ENCODE peak calls at places on chromosomes 13 and 19, in five cellular contexts. L is AG04450, O is epithelial cell of proximal tubule, V is psoas muscle, N is Peyer's patch. S is an unnamed sample.

GRCh38 chr13:55673910-55674309 is 1466.8 kb upstream of the PRR20A start:
- DNase-seq in L (no peak), O (no peak), V (no peak), N (no peak), S (no peak)

GRCh38 chr13:112783946-112784500 is 94.2 kb downstream of the ATP11A start:
- DNase-seq in L (no peak), O (no peak), V (no peak), N (no peak), S (no peak)

GRCh38 chr13:111219306-111219705 is 101.1 kb upstream of the TEX29 start:
- DNase-seq in L (peak), O (peak), V (no peak), N (no peak), S (peak)

GRCh38 chr13:49995535-49996165 is 1.2 kb upstream of the TRIM13 start:
- DNase-seq in L (no peak), O (no peak), V (no peak), N (no peak), S (no peak)

GRCh38 chr13:43664700-43665191 is 122.0 kb downstream of the ENOX1 start:
- DNase-seq in L (peak), O (no peak), V (no peak), N (peak), S (peak)

GRCh38 chr19:44747739-44748425 is 626 bp upstream of the BCL3 start:
- DNase-seq in L (no peak), O (no peak), V (peak), N (peak), S (no peak)

GRCh38 chr19:7149956-7150705 is 80.6 kb downstream of the ZNF557 start:
- DNase-seq in L (no peak), O (no peak), V (no peak), N (no peak), S (no peak)

GRCh38 chr19:33132425-33132824 is 511 bp downstream of the WDR88 start:
- DNase-seq in L (no peak), O (no peak), V (no peak), N (no peak), S (no peak)

GRCh38 chr19:16520986-16521624 is 21.1 kb downstream of the CHERP start:
- DNase-seq in L (no peak), O (no peak), V (no peak), N (no peak), S (no peak)

GRCh38 chr13:100560498-100561215 is 27.9 kb downstream of the GGACT start:
- DNase-seq in L (no peak), O (no peak), V (no peak), N (no peak), S (no peak)

DNA sequence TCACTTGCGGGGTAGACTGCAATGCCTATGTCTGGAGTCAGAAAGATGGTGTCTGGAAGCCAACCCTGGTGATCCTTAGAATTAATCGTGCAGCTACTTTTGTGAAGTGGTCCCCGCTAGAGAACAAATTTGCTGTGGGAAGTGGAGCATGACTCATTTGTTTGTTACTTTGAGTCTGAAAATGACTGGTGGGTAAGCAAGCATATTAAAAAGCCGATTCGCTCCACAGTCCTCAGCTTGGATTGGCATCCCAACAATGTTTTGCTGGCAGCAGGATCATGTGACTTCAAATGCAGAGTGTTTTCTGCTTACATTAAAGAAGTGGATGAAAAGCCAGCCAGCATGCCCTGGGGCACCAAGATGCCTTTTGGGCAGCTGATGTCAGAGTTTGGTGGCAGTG is 9.5 kb upstream of the ERVV-1 start:
- DNase-seq in L (no peak), O (no peak), V (no peak), N (no peak), S (no peak)
- H3K4me3 ChIP-seq in L (no peak), O (no peak), V (no peak), N (no peak), S (no peak)

DNA sequence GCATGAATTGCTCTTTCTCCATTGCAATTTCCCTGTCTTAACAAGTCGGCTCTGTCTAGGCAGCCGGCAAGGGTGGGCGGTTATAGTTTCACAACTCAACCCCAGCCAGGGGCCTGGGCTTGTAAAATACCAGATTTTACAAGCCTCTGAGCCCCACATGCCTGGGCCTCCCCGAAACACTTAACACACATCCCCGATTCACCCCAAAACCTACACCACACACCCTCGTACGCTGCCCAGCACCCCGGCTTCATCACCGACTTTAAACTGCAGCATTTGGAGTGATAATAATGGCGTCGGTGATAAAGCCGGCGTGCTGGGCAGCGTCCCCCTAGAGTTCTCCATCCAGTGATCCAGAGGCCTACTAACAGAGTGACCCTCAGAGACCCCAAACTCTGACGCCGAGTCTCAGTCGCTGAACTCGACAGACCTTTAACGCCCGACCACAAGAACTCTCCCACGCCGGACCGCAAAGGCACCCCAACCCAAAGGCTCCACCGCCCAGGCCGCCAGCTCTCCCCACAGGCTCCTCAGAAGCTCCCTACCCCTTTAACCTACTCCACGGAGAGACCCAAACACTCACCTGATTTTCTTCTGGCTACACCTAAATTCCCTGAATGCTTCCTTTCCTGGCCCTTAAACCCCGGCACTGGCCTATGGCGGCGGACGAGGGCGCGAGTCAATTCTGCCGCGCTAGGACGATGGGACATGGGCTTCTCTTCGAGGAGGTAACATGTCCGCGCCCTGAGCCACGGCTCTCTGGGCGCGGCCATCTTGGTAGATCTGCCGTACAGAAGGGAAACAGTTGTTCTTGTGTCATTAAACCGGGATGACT is at the start of gene ZNF649:
- DNase-seq in L (peak), O (peak), V (peak), N (peak), S (peak)
- TF ChIP-seq CTCF in L (no peak), O (peak), V (no peak), N (no peak), S (no peak)

GRCh38 chr19:19538077-19538764 is at the start of gene CILP2:
- DNase-seq in L (no peak), O (no peak), V (peak), N (no peak), S (no peak)
- H3K4me3 ChIP-seq in L (peak), O (peak), V (peak), N (peak), S (peak)

DNA sequence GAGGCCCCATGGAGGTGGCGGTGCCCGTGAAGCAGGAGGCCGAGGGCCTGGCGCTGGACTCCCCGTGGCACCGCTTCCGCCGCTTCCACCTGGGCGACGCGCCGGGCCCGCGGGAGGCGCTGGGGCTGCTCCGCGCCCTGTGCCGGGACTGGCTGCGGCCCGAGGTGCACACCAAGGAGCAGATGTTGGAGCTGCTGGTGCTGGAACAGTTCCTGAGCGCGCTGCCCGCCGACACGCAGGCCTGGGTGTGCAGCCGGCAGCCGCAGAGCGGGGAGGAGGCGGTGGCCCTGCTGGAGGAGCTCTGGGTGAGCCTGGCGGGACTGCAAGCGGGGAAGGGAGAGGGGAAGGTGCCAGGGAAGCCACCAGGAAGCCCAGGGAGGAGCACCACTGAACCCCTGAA is 5.8 kb downstream of the ZNF444 start:
- DNase-seq in L (no peak), O (no peak), V (no peak), N (no peak), S (no peak)
- TF ChIP-seq CTCF in L (no peak), O (no peak), V (no peak), N (no peak), S (no peak)